ENCODE peak calls at places on chromosomes 12 and 14, in six cellular contexts. R, Y, E, V, P and D are unnamed samples. For H3K4me1, the result is how much of the 10 kb centered on the place peaks cover.

GRCh38 chr12:56256326-56256960 is 1.7 kb downstream of the ANKRD52 start:
- DNase-seq in R (no peak), Y (no peak), E (no peak), V (no peak), P (no peak), D (no peak)

GRCh38 chr12:130574402-130574801 is 141.7 kb downstream of the RIMBP2 start:
- DNase-seq in R (no peak), Y (no peak), E (no peak), V (no peak), P (no peak), D (no peak)

GRCh38 chr12:81015510-81015909 is 62.4 kb upstream of the ACSS3 start:
- DNase-seq in R (no peak), Y (no peak), E (no peak), V (no peak), P (no peak), D (no peak)

GRCh38 chr12:98582093-98582492 is 11.4 kb upstream of the SLC25A3 start:
- DNase-seq in R (no peak), Y (no peak), E (no peak), V (no peak), P (no peak), D (no peak)

GRCh38 chr14:60933920-60934655 is 46.8 kb downstream of the TRMT5 start:
- DNase-seq in R (no peak), Y (no peak), E (no peak), V (no peak), P (no peak), D (no peak)

GRCh38 chr12:121801601-121802484 is 2.0 kb upstream of the SETD1B start:
- DNase-seq in R (no peak), Y (no peak), E (no peak), V (no peak), P (no peak), D (peak)

GRCh38 chr12:82651489-82651888 is 35.2 kb upstream of the TMTC2 start:
- DNase-seq in R (no peak), Y (no peak), E (no peak), V (no peak), P (no peak), D (no peak)

GRCh38 chr12:117010693-117011451 is 88.3 kb downstream of the TESC start:
- DNase-seq in R (no peak), Y (no peak), E (no peak), V (no peak), P (no peak), D (no peak)

GRCh38 chr12:80769553-80770140 is 52.9 kb downstream of the MYF5 start:
- DNase-seq in R (no peak), Y (no peak), E (no peak), V (no peak), P (no peak), D (no peak)

GRCh38 chr14:93686313-93686712 is 102.0 kb downstream of the PRIMA1 start:
- DNase-seq in R (no peak), Y (no peak), E (no peak), V (no peak), P (no peak), D (no peak)

GRCh38 chr12:89733579-89734201 is 25.1 kb upstream of the ATP2B1 start:
- DNase-seq in R (no peak), Y (no peak), E (no peak), V (no peak), P (no peak), D (no peak)

GRCh38 chr12:65834146-65834935 is 10.1 kb downstream of the HMGA2 start:
- DNase-seq in R (no peak), Y (no peak), E (no peak), V (no peak), P (no peak), D (no peak)

GRCh38 chr12:95918194-95918993 is 24.0 kb downstream of the CCDC38 start:
- DNase-seq in R (peak), Y (no peak), E (no peak), V (peak), P (no peak), D (peak)

GRCh38 chr12:55997535-55997859 is 421 bp downstream of the SUOX start:
- DNase-seq in R (no peak), Y (no peak), E (no peak), V (no peak), P (peak), D (no peak)

GRCh38 chr12:50505945-50506344 is 1.2 kb downstream of the DIP2B start:
- DNase-seq in R (peak), Y (no peak), E (no peak), V (peak), P (no peak), D (no peak)

GRCh38 chr12:131808744-131809371 is 19.3 kb upstream of the MMP17 start:
- DNase-seq in R (no peak), Y (no peak), E (no peak), V (peak), P (no peak), D (no peak)

GRCh38 chr12:101839324-101840283 is 8.8 kb upstream of the GNPTAB start:
- DNase-seq in R (peak), Y (no peak), E (no peak), V (peak), P (peak), D (peak)

DNA sequence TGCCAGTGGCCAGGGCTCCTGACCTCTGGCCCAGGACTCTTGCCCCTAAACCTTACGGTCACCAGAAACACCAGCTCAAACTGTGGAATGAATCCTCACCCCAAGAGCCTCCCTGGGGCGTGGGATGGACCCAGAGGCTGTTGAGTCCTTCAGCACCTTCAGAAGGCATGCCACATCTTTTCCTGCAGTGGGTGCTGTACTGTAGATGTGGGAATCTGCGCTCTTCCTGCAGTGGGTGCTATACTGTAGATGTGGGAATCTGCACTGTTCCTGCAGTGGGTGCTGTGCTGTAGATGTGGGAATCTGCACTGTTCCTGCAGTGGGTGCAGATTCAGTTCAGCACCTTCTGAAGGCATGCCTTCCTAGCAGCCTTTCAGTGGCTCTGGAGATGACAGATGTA is 1.2 kb downstream of the KRT82 start:
- DNase-seq in R (no peak), Y (no peak), E (no peak), V (no peak), P (no peak), D (no peak)
- TF ChIP-seq CTCF in R (no peak), Y (no peak), E (no peak), V (no peak), P (no peak), D (no peak)

GRCh38 chr12:70389678-70390077 is 23.6 kb downstream of the KCNMB4 start:
- DNase-seq in R (no peak), Y (no peak), E (no peak), V (no peak), P (no peak), D (no peak)
- H3K4me1 ChIP-seq in R (under half), Y (under half), E (under half), V (under half), P (under half), D (under half)

GRCh38 chr14:50778757-50779483 is 52.0 kb downstream of the NIN start:
- DNase-seq in R (no peak), Y (no peak), E (no peak), V (no peak), P (no peak), D (no peak)
- H3K27ac ChIP-seq in R (no peak), Y (no peak), E (no peak), V (no peak), P (no peak), D (no peak)

DNA sequence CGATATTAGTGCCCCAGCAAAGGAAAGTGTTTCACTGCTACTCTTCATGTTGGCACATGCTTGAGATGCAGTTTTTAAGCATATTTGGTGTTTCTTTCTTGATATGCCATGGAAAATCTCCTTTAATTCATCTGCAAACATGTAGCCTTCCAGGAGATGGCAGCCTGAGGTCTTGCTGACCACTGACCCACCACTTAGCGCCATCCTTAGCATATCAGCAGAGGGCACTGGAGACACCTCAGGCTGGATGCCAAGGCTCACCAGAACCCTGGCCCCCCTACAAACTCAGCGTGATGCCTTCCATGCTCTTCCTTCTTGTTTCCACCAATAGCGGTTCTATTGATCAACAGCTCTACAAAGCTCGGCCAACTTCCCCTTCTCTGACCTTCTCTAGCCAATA is 209.9 kb downstream of the SLC15A4 start:
- DNase-seq in R (no peak), Y (no peak), E (no peak), V (no peak), P (no peak), D (no peak)
- TF ChIP-seq CTCF in R (no peak), Y (no peak), E (no peak), V (no peak), P (no peak), D (no peak)

DNA sequence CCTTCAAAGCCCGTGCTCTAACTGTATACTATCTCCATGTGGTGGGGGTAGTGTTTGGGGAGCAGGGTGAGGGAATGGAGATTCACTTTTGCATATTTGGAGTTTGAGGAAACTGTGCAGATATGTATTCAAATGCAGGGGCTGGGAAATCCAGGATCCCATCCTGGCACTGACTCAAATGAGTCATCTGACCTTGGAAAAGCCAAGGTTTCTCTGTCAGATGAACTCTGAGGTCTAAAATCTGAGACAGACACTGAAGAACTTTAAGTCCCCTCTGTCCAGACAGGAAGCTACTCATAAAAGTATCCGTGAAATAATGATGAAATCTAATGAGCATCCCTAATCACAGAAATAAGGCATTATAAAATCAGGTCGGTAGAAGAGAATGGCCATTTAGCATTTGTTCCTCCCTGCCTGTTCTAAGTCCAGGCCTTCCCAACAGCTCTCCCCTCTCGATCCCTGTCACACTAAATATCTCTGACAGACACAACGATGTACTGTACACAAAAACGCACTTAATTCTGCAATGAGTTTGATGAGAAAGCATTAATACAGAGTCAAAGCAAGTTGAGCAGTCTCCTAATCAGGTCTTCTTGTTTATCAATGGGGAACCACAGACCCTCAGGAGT is 14.4 kb downstream of the NIN start:
- DNase-seq in R (no peak), Y (no peak), E (no peak), V (no peak), P (no peak), D (no peak)
- H3K4me1 ChIP-seq in R (under half), Y (under half), E (under half), V (under half), P (under half), D (half or more)

GRCh38 chr12:54606556-54606955 is 18.1 kb upstream of the PPP1R1A start:
- DNase-seq in R (no peak), Y (no peak), E (no peak), V (no peak), P (no peak), D (no peak)

GRCh38 chr12:54605138-54605970 is 16.9 kb upstream of the PPP1R1A start:
- DNase-seq in R (no peak), Y (no peak), E (no peak), V (no peak), P (no peak), D (no peak)

GRCh38 chr12:54611715-54612116 is 23.0 kb downstream of the LACRT start:
- DNase-seq in R (no peak), Y (no peak), E (no peak), V (no peak), P (peak), D (no peak)

GRCh38 chr12:54608786-54609185 is 20.3 kb upstream of the PPP1R1A start:
- DNase-seq in R (no peak), Y (no peak), E (no peak), V (no peak), P (no peak), D (no peak)

DNA sequence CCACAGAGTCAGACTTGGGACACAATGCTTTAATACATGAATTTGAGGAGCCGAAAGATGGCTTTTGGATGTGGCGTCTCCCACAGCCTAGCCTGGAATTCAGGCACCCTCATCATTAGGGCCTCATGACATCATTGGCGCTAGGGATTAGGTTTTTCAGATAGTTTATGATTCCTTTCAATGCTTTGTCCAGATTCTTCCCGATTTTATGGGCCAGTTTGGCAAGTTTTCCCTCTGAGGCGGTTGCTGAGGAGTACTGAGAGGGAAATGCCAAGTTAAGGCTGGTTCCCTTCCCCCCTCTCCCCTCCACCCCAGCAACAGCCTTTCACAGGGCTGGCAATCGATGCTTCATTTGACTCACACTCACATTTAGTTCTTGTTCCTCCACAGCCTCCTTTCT is 19.7 kb upstream of the PPP1R1A start:
- DNase-seq in R (no peak), Y (no peak), E (no peak), V (no peak), P (no peak), D (no peak)
- H3K27ac ChIP-seq in R (no peak), Y (no peak), E (no peak), V (no peak), P (peak), D (no peak)

GRCh38 chr14:30214456-30215090 is 286.9 kb upstream of the PRKD1 start:
- DNase-seq in R (no peak), Y (no peak), E (no peak), V (no peak), P (peak), D (no peak)
- TF ChIP-seq CTCF in R (peak), Y (no peak), E (peak), V (peak), P (no peak), D (no peak)

GRCh38 chr14:68715032-68715924 is 77.6 kb downstream of the ZFP36L1 start:
- DNase-seq in R (no peak), Y (no peak), E (no peak), V (no peak), P (no peak), D (no peak)
- H3K4me1 ChIP-seq in R (under half), Y (under half), E (under half), V (under half), P (under half), D (under half)

DNA sequence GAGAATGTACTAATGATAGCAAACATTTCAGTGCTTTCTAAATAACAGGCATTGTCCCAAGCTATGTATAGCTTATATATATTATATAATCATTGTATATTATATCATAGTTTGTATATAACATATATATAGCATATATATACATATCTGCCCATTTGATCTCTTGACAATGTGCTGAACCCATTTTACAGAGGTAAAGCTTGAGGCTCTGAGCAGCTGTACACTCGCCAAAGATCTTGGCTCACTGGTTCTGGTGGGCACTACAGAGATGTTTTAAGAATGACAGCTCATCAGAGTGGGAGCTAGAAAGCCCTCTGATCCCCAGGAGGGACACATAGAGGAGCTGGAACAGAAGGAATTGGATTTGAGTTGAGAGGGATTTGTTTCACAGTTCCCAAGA is 68.2 kb upstream of the ACTN1 start:
- DNase-seq in R (no peak), Y (no peak), E (no peak), V (no peak), P (no peak), D (no peak)
- H3K27ac ChIP-seq in R (peak), Y (peak), E (peak), V (peak), P (peak), D (no peak)

GRCh38 chr12:115895247-115895646 is 382.2 kb downstream of the MED13L start:
- DNase-seq in R (no peak), Y (no peak), E (no peak), V (no peak), P (no peak), D (no peak)
- TF ChIP-seq CTCF in R (no peak), Y (no peak), E (peak), V (no peak), P (no peak), D (no peak)